ENCODE peak calls at places on chromosome 2, in seven cellular contexts. Q, X, G, L, T, C and N are unnamed samples.

GRCh38 chr2:75833386-75833785 is 122.7 kb upstream of the GCFC2 start:
- DNase-seq in Q (no peak), C (no peak), T (no peak), X (no peak), L (no peak), G (no peak), N (no peak)

GRCh38 chr2:4745056-4745455 is 947.1 kb upstream of the SOX11 start:
- DNase-seq in G (no peak), Q (no peak), T (no peak), L (no peak), X (no peak), C (peak; percentile 25), N (no peak)

GRCh38 chr2:106358081-106358480 is 110.1 kb downstream of the RGPD3 start:
- DNase-seq in Q (no peak), T (no peak), X (no peak), G (no peak), L (no peak), C (no peak), N (no peak)

GRCh38 chr2:236200378-236200777 is 32.2 kb upstream of the GBX2 start:
- DNase-seq in G (no peak), Q (no peak), L (no peak), X (no peak), T (no peak), C (no peak), N (no peak)

GRCh38 chr2:41851554-41851953 is 196.3 kb upstream of the PKDCC start:
- DNase-seq in T (no peak), G (no peak), L (no peak), C (no peak), Q (no peak), X (no peak), N (no peak)

GRCh38 chr2:197598450-197598849 is 76.9 kb downstream of the RFTN2 start:
- DNase-seq in L (no peak), X (no peak), C (no peak), Q (no peak), G (no peak), T (no peak), N (no peak)

GRCh38 chr2:166000401-166000800 is 46.8 kb upstream of the TTC21B start:
- DNase-seq in G (no peak), C (no peak), T (no peak), X (no peak), Q (no peak), L (no peak), N (no peak)

GRCh38 chr2:94990956-94991355 is 34.6 kb upstream of the MAL start:
- DNase-seq in T (no peak), L (no peak), X (no peak), G (no peak), Q (no peak), C (no peak), N (no peak)

GRCh38 chr2:174157048-174157447 is 91.3 kb downstream of the OLA1 start:
- DNase-seq in Q (no peak), C (no peak), X (no peak), G (no peak), T (no peak), L (no peak), N (no peak)

GRCh38 chr2:220000080-220000479 is 372.6 kb downstream of the SLC4A3 start:
- DNase-seq in G (no peak), Q (no peak), T (peak; percentile 23), L (no peak), X (no peak), C (no peak), N (no peak)

GRCh38 chr2:47724221-47724981 is 58.5 kb upstream of the MSH6 start:
- DNase-seq in Q (no peak), X (peak; percentile 10), T (peak; percentile 13), L (no peak), G (no peak), C (no peak), N (no peak)

GRCh38 chr2:29220506-29221270 is 105.5 kb downstream of the CLIP4 start:
- DNase-seq in L (no peak), T (no peak), G (no peak), Q (no peak), C (no peak), X (no peak), N (no peak)

GRCh38 chr2:135694711-135695110 is 46.9 kb upstream of the UBXN4 start:
- DNase-seq in T (peak; percentile 7), X (no peak), C (no peak), G (no peak), L (no peak), Q (no peak), N (no peak)

GRCh38 chr2:171522804-171523338 is 597 bp downstream of the CYBRD1 start:
- DNase-seq in C (no peak), L (no peak), G (no peak), Q (no peak), T (no peak), X (peak; percentile 32), N (no peak)

GRCh38 chr2:107136749-107137148 is 250.8 kb upstream of the ST6GAL2 start:
- DNase-seq in X (no peak), Q (no peak), T (no peak), G (no peak), C (no peak), L (no peak), N (no peak)

GRCh38 chr2:28480403-28481049 is 15.3 kb upstream of the PLB1 start:
- DNase-seq in L (no peak), X (no peak), T (no peak), Q (no peak), C (no peak), G (no peak), N (no peak)

GRCh38 chr2:97849881-97850540 is 136.6 kb downstream of the ZAP70 start:
- DNase-seq in C (no peak), G (no peak), X (no peak), L (no peak), Q (no peak), T (peak; percentile 18), N (no peak)

GRCh38 chr2:85516649-85517389 is 22.1 kb upstream of the MAT2A start:
- DNase-seq in L (no peak), G (no peak), X (peak; percentile 75), C (no peak), Q (peak; percentile 79), T (peak; percentile 65), N (no peak)